ENCODE peak calls at places on chromosomes 7 and 10, in eight cellular contexts. One of them, this sample, is unnamed.

GRCh38 chr10:95241533-95241932 is 47.5 kb downstream of the ACSM6 start:
- DNase-seq in GM12865: no peak
- DNase-seq in tibial nerve: no peak
- DNase-seq in HFF-Myc: no peak
- DNase-seq in stomach: peak; percentile 52
- DNase-seq in lung: peak; percentile 91
- DNase-seq in HepG2: no peak
- DNase-seq in right lobe of liver: no peak
- DNase-seq in this sample: no peak

GRCh38 chr7:19698331-19698730 is 10.5 kb downstream of the POLR1F start:
- DNase-seq in tibial nerve: no peak
- DNase-seq in lung: no peak
- DNase-seq in HFF-Myc: no peak
- DNase-seq in stomach: no peak
- DNase-seq in GM12865: no peak
- DNase-seq in right lobe of liver: no peak
- DNase-seq in HepG2: no peak
- DNase-seq in this sample: no peak

GRCh38 chr7:33986456-33986855 is 81.1 kb downstream of the BMPER start:
- DNase-seq in lung: no peak
- DNase-seq in stomach: no peak
- DNase-seq in tibial nerve: no peak
- DNase-seq in HepG2: no peak
- DNase-seq in GM12865: no peak
- DNase-seq in HFF-Myc: no peak
- DNase-seq in right lobe of liver: no peak
- DNase-seq in this sample: no peak

GRCh38 chr10:82377608-82378007 is 502.6 kb downstream of the NRG3 start:
- DNase-seq in HFF-Myc: no peak
- DNase-seq in right lobe of liver: peak; percentile 47
- DNase-seq in lung: no peak
- DNase-seq in GM12865: peak; percentile 5
- DNase-seq in stomach: no peak
- DNase-seq in tibial nerve: no peak
- DNase-seq in HepG2: no peak
- DNase-seq in this sample: no peak

GRCh38 chr7:151296202-151296992 is 45.2 kb upstream of the NUB1 start:
- DNase-seq in lung: no peak
- DNase-seq in HFF-Myc: no peak
- DNase-seq in HepG2: no peak
- DNase-seq in GM12865: no peak
- DNase-seq in stomach: no peak
- DNase-seq in tibial nerve: no peak
- DNase-seq in right lobe of liver: no peak
- DNase-seq in this sample: no peak

GRCh38 chr7:106068538-106068961 is 43.6 kb downstream of the SYPL1 start:
- DNase-seq in HFF-Myc: no peak
- DNase-seq in tibial nerve: no peak
- DNase-seq in right lobe of liver: no peak
- DNase-seq in GM12865: no peak
- DNase-seq in HepG2: no peak
- DNase-seq in stomach: no peak
- DNase-seq in lung: no peak
- DNase-seq in this sample: no peak

GRCh38 chr7:50166997-50167961 is 74.2 kb upstream of the ZPBP start:
- DNase-seq in right lobe of liver: no peak
- DNase-seq in lung: no peak
- DNase-seq in stomach: no peak
- DNase-seq in GM12865: peak; percentile 18
- DNase-seq in tibial nerve: no peak
- DNase-seq in HepG2: no peak
- DNase-seq in HFF-Myc: no peak
- DNase-seq in this sample: no peak

GRCh38 chr10:110535958-110536891 is 31.3 kb upstream of the SMC3 start:
- DNase-seq in stomach: peak; percentile 34
- DNase-seq in lung: no peak
- DNase-seq in right lobe of liver: no peak
- DNase-seq in HFF-Myc: no peak
- DNase-seq in HepG2: peak; percentile 20
- DNase-seq in tibial nerve: no peak
- DNase-seq in GM12865: peak; percentile 84
- DNase-seq in this sample: no peak

GRCh38 chr10:11164806-11165590 is 147.3 kb downstream of the CELF2 start:
- DNase-seq in stomach: peak; percentile 52
- DNase-seq in GM12865: peak; percentile 85
- DNase-seq in lung: peak; percentile 68
- DNase-seq in tibial nerve: peak; percentile 91
- DNase-seq in HepG2: no peak
- DNase-seq in right lobe of liver: peak; percentile 63
- DNase-seq in HFF-Myc: peak; percentile 97
- DNase-seq in this sample: peak; percentile 50

GRCh38 chr10:91495402-91495801 is 85.3 kb downstream of the HECTD2 start:
- DNase-seq in GM12865: no peak
- DNase-seq in tibial nerve: no peak
- DNase-seq in HFF-Myc: no peak
- DNase-seq in right lobe of liver: no peak
- DNase-seq in lung: no peak
- DNase-seq in HepG2: no peak
- DNase-seq in stomach: no peak
- DNase-seq in this sample: no peak

GRCh38 chr10:97034958-97035769 is 150.6 kb downstream of the SLIT1 start:
- DNase-seq in GM12865: no peak
- DNase-seq in right lobe of liver: no peak
- DNase-seq in HFF-Myc: no peak
- DNase-seq in HepG2: no peak
- DNase-seq in lung: no peak
- DNase-seq in stomach: no peak
- DNase-seq in tibial nerve: no peak
- DNase-seq in this sample: no peak

GRCh38 chr10:96858038-96858705 is 26.1 kb downstream of the LCOR start:
- DNase-seq in HepG2: no peak
- DNase-seq in HFF-Myc: no peak
- DNase-seq in stomach: no peak
- DNase-seq in GM12865: no peak
- DNase-seq in right lobe of liver: no peak
- DNase-seq in lung: no peak
- DNase-seq in tibial nerve: no peak
- DNase-seq in this sample: no peak

GRCh38 chr10:116627386-116627933 is 6.7 kb downstream of the PNLIPRP2 start:
- DNase-seq in GM12865: no peak
- DNase-seq in stomach: peak; percentile 62
- DNase-seq in tibial nerve: no peak
- DNase-seq in HepG2: peak; percentile 7
- DNase-seq in HFF-Myc: no peak
- DNase-seq in right lobe of liver: no peak
- DNase-seq in lung: no peak
- DNase-seq in this sample: no peak

GRCh38 chr10:50369931-50370330 is 118.6 kb upstream of the ASAH2 start:
- DNase-seq in right lobe of liver: no peak
- DNase-seq in stomach: no peak
- DNase-seq in GM12865: no peak
- DNase-seq in HepG2: no peak
- DNase-seq in HFF-Myc: no peak
- DNase-seq in tibial nerve: no peak
- DNase-seq in lung: no peak
- DNase-seq in this sample: no peak

GRCh38 chr7:41816111-41816510 is 113.2 kb upstream of the INHBA start:
- DNase-seq in GM12865: peak; percentile 64
- DNase-seq in HFF-Myc: no peak
- DNase-seq in tibial nerve: no peak
- DNase-seq in stomach: no peak
- DNase-seq in right lobe of liver: no peak
- DNase-seq in HepG2: no peak
- DNase-seq in lung: no peak
- DNase-seq in this sample: no peak

GRCh38 chr10:1196656-1197055 is 140.5 kb downstream of the WDR37 start:
- DNase-seq in stomach: no peak
- DNase-seq in right lobe of liver: no peak
- DNase-seq in GM12865: no peak
- DNase-seq in HFF-Myc: no peak
- DNase-seq in HepG2: no peak
- DNase-seq in tibial nerve: no peak
- DNase-seq in lung: no peak
- DNase-seq in this sample: no peak

GRCh38 chr7:129610709-129611245 is 743 bp upstream of the NRF1 start:
- DNase-seq in lung: no peak
- DNase-seq in right lobe of liver: no peak
- DNase-seq in HFF-Myc: no peak
- DNase-seq in GM12865: peak; percentile 16
- DNase-seq in stomach: no peak
- DNase-seq in HepG2: no peak
- DNase-seq in tibial nerve: no peak
- DNase-seq in this sample: no peak

DNA sequence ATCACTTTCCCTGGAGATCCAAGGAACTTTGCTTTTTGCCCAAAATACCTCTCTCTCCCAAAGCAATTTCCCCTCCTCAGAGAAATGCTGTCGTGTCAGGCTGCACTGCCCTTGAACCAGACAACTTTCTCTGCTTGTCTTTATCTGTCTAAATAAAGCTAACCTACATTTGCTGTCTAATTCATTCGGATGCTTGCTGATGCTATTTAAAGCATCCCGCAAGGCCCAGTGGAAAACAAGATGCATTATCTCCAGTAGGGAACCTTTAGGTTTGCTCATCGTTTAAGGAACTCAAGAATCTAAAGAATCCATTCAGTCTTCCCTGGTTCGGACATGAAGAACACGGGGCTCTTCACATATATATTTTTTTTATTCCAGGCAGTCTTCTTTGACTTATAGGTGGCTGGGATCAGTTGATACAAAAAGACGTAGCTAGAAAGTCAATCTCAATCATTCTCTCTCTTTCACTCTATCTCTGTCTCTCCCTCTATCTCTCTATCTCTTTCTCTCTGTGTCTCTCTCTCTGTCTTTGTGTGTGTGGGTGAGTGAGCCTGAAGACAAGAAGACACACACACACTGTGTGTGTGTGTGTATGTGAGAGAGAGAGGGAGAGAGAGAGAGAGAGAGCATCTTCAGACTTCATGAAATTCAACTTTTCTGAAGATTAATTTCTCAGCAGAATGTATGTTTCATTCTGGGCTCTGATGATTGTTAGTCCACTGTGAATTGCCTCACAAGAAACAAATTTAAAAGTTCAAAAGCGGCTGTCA is 92.8 kb upstream of the MKLN1 start:
- DNase-seq in right lobe of liver: no peak
- DNase-seq in HepG2: no peak
- DNase-seq in tibial nerve: no peak
- DNase-seq in HFF-Myc: no peak
- DNase-seq in stomach: no peak
- DNase-seq in GM12865: no peak
- DNase-seq in lung: no peak
- DNase-seq in this sample: no peak
- H3K4me3 ChIP-seq in right lobe of liver: no peak overlapping the region
- H3K4me3 ChIP-seq in HepG2: no peak overlapping the region
- H3K4me3 ChIP-seq in tibial nerve: no peak overlapping the region
- H3K4me3 ChIP-seq in HFF-Myc: no peak overlapping the region
- H3K4me3 ChIP-seq in stomach: no peak overlapping the region
- H3K4me3 ChIP-seq in GM12865: no peak overlapping the region
- H3K4me3 ChIP-seq in lung: no peak overlapping the region
- H3K4me3 ChIP-seq in this sample: no peak overlapping the region

DNA sequence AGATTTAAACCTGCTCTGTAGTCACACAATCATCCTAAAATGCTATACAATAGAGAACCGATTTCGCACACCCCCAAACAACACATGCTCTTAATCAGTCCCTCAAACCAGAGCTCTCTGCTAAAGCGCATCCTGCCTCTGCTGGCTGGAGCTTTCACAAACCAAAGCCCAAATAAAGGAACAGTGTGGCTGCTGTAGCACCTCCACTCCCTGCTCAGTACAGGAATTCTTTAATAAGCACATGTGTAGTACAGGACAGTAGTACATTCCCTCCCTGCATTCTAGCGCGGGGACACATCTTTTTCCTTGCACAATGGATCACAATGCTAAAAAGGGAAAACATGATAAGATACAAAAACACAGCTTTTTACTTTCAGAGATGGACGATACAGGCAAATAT is 684.6 kb downstream of the MAGI2 start:
- DNase-seq in stomach: no peak
- DNase-seq in right lobe of liver: no peak
- DNase-seq in tibial nerve: no peak
- DNase-seq in lung: no peak
- DNase-seq in GM12865: no peak
- DNase-seq in HepG2: no peak
- DNase-seq in HFF-Myc: no peak
- DNase-seq in this sample: no peak
- H3K4me3 ChIP-seq in stomach: peak overlapping the region; percentile 33
- H3K4me3 ChIP-seq in right lobe of liver: no peak overlapping the region
- H3K4me3 ChIP-seq in tibial nerve: peak overlapping the region; percentile 10
- H3K4me3 ChIP-seq in lung: no peak overlapping the region
- H3K4me3 ChIP-seq in GM12865: no peak overlapping the region
- H3K4me3 ChIP-seq in HepG2: no peak overlapping the region
- H3K4me3 ChIP-seq in HFF-Myc: peak overlapping the region; percentile 37
- H3K4me3 ChIP-seq in this sample: peak overlapping the region; percentile 51

DNA sequence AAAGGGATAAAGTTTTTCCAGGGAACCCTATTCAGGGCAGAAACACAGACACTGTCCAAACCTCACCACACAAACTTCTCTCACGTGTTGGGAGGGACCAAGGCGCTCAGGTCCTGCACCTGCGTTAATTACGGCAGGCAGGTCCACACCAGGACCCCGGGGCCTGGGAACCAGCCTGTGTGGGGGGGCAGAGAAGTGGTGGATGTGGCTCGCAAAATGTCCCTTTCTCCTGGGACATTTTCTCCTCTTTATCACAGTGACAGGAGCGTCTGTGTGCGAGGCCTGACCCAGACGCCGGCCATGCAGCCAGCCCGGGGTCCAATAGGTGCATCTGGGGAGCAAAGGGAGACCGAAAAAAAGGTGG is 73.4 kb upstream of the ZNF722 start:
- DNase-seq in tibial nerve: no peak
- DNase-seq in HepG2: no peak
- DNase-seq in GM12865: no peak
- DNase-seq in lung: no peak
- DNase-seq in stomach: no peak
- DNase-seq in right lobe of liver: no peak
- DNase-seq in HFF-Myc: no peak
- DNase-seq in this sample: no peak
- H3K4me3 ChIP-seq in tibial nerve: peak overlapping the region; percentile 58
- H3K4me3 ChIP-seq in HepG2: no peak overlapping the region
- H3K4me3 ChIP-seq in GM12865: no peak overlapping the region
- H3K4me3 ChIP-seq in lung: peak overlapping the region; percentile 75
- H3K4me3 ChIP-seq in stomach: peak overlapping the region; percentile 73
- H3K4me3 ChIP-seq in right lobe of liver: peak overlapping the region; percentile 44
- H3K4me3 ChIP-seq in HFF-Myc: no peak overlapping the region
- H3K4me3 ChIP-seq in this sample: no peak overlapping the region

DNA sequence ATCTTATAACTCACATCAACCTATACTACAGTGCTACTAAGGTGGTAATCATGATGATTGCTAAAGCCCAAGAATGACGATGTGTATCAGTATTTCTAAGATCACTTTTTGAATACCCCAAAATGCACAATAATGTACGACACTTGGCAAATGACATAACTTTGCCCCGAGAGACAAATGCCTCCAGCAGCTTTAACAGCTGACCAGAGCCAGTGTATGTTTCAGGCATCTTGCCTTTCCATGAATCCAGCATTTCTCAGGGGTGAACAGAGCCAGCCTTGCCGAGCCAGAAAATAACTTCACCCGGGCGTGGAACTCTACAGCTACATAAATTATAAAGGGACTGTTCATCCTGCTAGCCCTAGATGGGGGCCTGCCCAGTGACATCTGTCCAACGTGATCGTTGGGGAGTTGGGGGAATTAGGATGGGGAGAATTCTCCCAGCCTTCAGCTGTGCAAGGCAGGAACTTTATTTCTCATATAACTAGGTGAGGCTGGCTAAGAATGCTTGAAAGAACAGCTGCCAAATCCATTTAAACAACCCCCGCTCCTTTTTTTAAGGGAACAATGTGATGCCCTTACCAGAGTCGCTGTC is 1.7 kb downstream of the IGFBP3 start:
- DNase-seq in right lobe of liver: no peak
- DNase-seq in HFF-Myc: no peak
- DNase-seq in GM12865: no peak
- DNase-seq in stomach: no peak
- DNase-seq in tibial nerve: no peak
- DNase-seq in lung: no peak
- DNase-seq in HepG2: no peak
- DNase-seq in this sample: no peak
- H3K4me3 ChIP-seq in right lobe of liver: peak overlapping the region; percentile 46
- H3K4me3 ChIP-seq in HFF-Myc: peak overlapping the region; percentile 44
- H3K4me3 ChIP-seq in GM12865: no peak overlapping the region
- H3K4me3 ChIP-seq in stomach: peak overlapping the region; percentile 51
- H3K4me3 ChIP-seq in tibial nerve: peak overlapping the region; percentile 34
- H3K4me3 ChIP-seq in lung: no peak overlapping the region
- H3K4me3 ChIP-seq in HepG2: no peak overlapping the region
- H3K4me3 ChIP-seq in this sample: peak overlapping the region; percentile 78